ENCODE peak calls at places on chromosome 12, in six cellular contexts. X is EL, Y is hippocampal formation, J is right lobe of liver, Q is germinal center, S is MM.1S. R is an unnamed sample.

GRCh38 chr12:111870216-111870615 is 28.2 kb downstream of the MAPKAPK5 start:
- DNase-seq in S (no peak), Q (no peak), J (no peak), X (no peak), Y (no peak), R (no peak)

GRCh38 chr12:38998887-38999482 is 93.6 kb upstream of the CPNE8 start:
- DNase-seq in J (no peak), Q (no peak), S (no peak), Y (no peak), X (no peak), R (no peak)

GRCh38 chr12:132329036-132329738 is at the start of gene GALNT9:
- DNase-seq in Y (no peak), S (no peak), J (no peak), Q (no peak), X (no peak), R (no peak)

GRCh38 chr12:19005257-19005801 is 124.2 kb upstream of the PLEKHA5 start:
- DNase-seq in Y (no peak), Q (no peak), X (no peak), S (no peak), J (no peak), R (no peak)

GRCh38 chr12:109458771-109459208 is 18.3 kb downstream of the KCTD10 start:
- DNase-seq in J (no peak), X (no peak), Y (no peak), S (no peak), Q (no peak), R (no peak)

GRCh38 chr12:62434504-62435336 is 31.9 kb upstream of the MON2 start:
- DNase-seq in Q (peak; percentile 20), X (peak; percentile 12), Y (no peak), J (peak; percentile 19), S (no peak), R (no peak)

GRCh38 chr12:119624971-119625370 is 31.4 kb downstream of the TMEM233 start:
- DNase-seq in J (no peak), S (no peak), X (no peak), Q (no peak), Y (no peak), R (no peak)

GRCh38 chr12:114888458-114888857 is 204.5 kb upstream of the TBX3 start:
- DNase-seq in X (peak; percentile 52), S (no peak), Y (no peak), Q (no peak), J (no peak), R (no peak)

GRCh38 chr12:82862069-82862841 is 175.5 kb downstream of the TMTC2 start:
- DNase-seq in Y (no peak), S (no peak), J (no peak), X (peak; percentile 38), Q (no peak), R (no peak)

GRCh38 chr12:24226745-24227350 is 277.4 kb upstream of the SOX5 start:
- DNase-seq in J (no peak), Q (no peak), X (peak; percentile 10), Y (no peak), S (no peak), R (no peak)

GRCh38 chr12:7907009-7907408 is 29.0 kb downstream of the SLC2A3 start:
- DNase-seq in Q (peak; percentile 23), X (peak; percentile 66), J (peak; percentile 63), Y (no peak), S (no peak), R (peak; percentile 68)

GRCh38 chr12:130576286-130576933 is 139.7 kb downstream of the RIMBP2 start:
- DNase-seq in J (no peak), Q (no peak), Y (no peak), S (no peak), X (no peak), R (no peak)

GRCh38 chr12:56645201-56645716 is 525 bp downstream of the ATP5F1B start:
- DNase-seq in Q (no peak), S (peak; percentile 25), X (no peak), J (peak; percentile 40), Y (no peak), R (no peak)

GRCh38 chr12:12673296-12673695 is 22.7 kb downstream of the GPR19 start:
- DNase-seq in S (no peak), X (no peak), Y (no peak), Q (no peak), J (no peak), R (no peak)

GRCh38 chr12:75766263-75767160 is 255.1 kb upstream of the KRR1 start:
- DNase-seq in X (peak; percentile 72), J (no peak), S (no peak), Q (no peak), Y (no peak), R (no peak)

GRCh38 chr12:69580074-69580473 is 5.2 kb upstream of the CCT2 start:
- DNase-seq in J (no peak), S (no peak), Y (no peak), X (no peak), Q (no peak), R (no peak)

GRCh38 chr12:132955094-132955932 is 793 bp downstream of the ZNF605 start:
- DNase-seq in J (peak; percentile 57), Q (peak; percentile 85), X (peak; percentile 67), S (no peak), Y (no peak), R (peak; percentile 80)

GRCh38 chr12:117393656-117394055 is 32.2 kb upstream of the NOS1 start:
- DNase-seq in S (no peak), J (no peak), Q (no peak), Y (no peak), X (no peak), R (no peak)

GRCh38 chr12:45674583-45674982 is 54.9 kb upstream of the ARID2 start:
- DNase-seq in X (peak; percentile 94), S (no peak), Y (no peak), J (no peak), Q (no peak), R (no peak)

GRCh38 chr12:49540229-49541139 is 1.7 kb downstream of the KCNH3 start:
- DNase-seq in S (no peak), J (no peak), Y (no peak), Q (no peak), X (no peak), R (no peak)

GRCh38 chr12:2609020-2609419 is 185.8 kb upstream of the FKBP4 start:
- DNase-seq in J (no peak), X (no peak), S (no peak), Y (no peak), Q (no peak), R (no peak)

GRCh38 chr12:121217761-121218160 is 7.8 kb downstream of the P2RX4 start:
- DNase-seq in Q (no peak), X (no peak), Y (no peak), J (no peak), S (no peak), R (no peak)